ENCODE peak calls at places on chromosomes 4 and X, in six cellular contexts. J, Q, O, E, W and Z are unnamed samples.

GRCh38 chrX:150649096-150649870 is 43.9 kb upstream of the MTMR1 start:
- DNase-seq in J (no peak), Q (no peak), O (no peak), E (no peak), W (no peak), Z (peak)

GRCh38 chr4:14790487-14790886 is 211.8 kb upstream of the CPEB2 start:
- DNase-seq in J (no peak), Q (no peak), O (no peak), E (no peak), W (no peak), Z (no peak)

GRCh38 chr4:132709024-132709423 is 440.1 kb upstream of the PCDH10 start:
- DNase-seq in J (no peak), Q (no peak), O (no peak), E (no peak), W (no peak), Z (no peak)

GRCh38 chr4:166538491-166539005 is 665.5 kb downstream of the TLL1 start:
- DNase-seq in J (no peak), Q (no peak), O (no peak), E (no peak), W (no peak), Z (no peak)

GRCh38 chrX:153960786-153961185 is 10.8 kb downstream of the HCFC1 start:
- DNase-seq in J (no peak), Q (no peak), O (no peak), E (no peak), W (no peak), Z (no peak)

GRCh38 chr4:39259571-39260330 is 77.4 kb downstream of the WDR19 start:
- DNase-seq in J (no peak), Q (no peak), O (no peak), E (no peak), W (no peak), Z (no peak)

GRCh38 chr4:86247328-86247727 is 112.5 kb downstream of the MAPK10 start:
- DNase-seq in J (no peak), Q (no peak), O (no peak), E (no peak), W (no peak), Z (no peak)

GRCh38 chr4:7157666-7158065 is 34.7 kb upstream of the SORCS2 start:
- DNase-seq in J (no peak), Q (no peak), O (no peak), E (no peak), W (no peak), Z (no peak)

GRCh38 chr4:154714339-154715040 is 29.3 kb upstream of the LRAT start:
- DNase-seq in J (no peak), Q (peak), O (no peak), E (no peak), W (no peak), Z (no peak)

GRCh38 chrX:116726806-116727205 is 264.0 kb upstream of the CT83 start:
- DNase-seq in J (no peak), Q (no peak), O (no peak), E (no peak), W (no peak), Z (no peak)

GRCh38 chrX:95703696-95704095 is 980.9 kb upstream of the DIAPH2 start:
- DNase-seq in J (no peak), Q (no peak), O (no peak), E (no peak), W (no peak), Z (no peak)

GRCh38 chrX:11499076-11500044 is 166.4 kb downstream of the ARHGAP6 start:
- DNase-seq in J (no peak), Q (no peak), O (no peak), E (no peak), W (no peak), Z (no peak)

GRCh38 chr4:146591986-146592385 is 46.7 kb upstream of the POU4F2 start:
- DNase-seq in J (no peak), Q (no peak), O (no peak), E (no peak), W (no peak), Z (no peak)
- TF ChIP-seq CHD2 in J (no peak), Q (no peak), O (no peak), E (no peak), W (no peak), Z (no peak)

GRCh38 chr4:148954011-148954749 is 512.0 kb upstream of the NR3C2 start:
- DNase-seq in J (no peak), Q (no peak), O (no peak), E (no peak), W (no peak), Z (no peak)
- TF ChIP-seq RFX5 in J (no peak), Q (no peak), O (no peak), E (no peak), W (no peak), Z (no peak)

GRCh38 chrX:74286950-74287349 is 17.0 kb upstream of the ZCCHC13 start:
- DNase-seq in J (no peak), Q (no peak), O (peak), E (no peak), W (no peak), Z (no peak)
- TF ChIP-seq CHD2 in J (no peak), Q (no peak), O (no peak), E (no peak), W (no peak), Z (no peak)

DNA sequence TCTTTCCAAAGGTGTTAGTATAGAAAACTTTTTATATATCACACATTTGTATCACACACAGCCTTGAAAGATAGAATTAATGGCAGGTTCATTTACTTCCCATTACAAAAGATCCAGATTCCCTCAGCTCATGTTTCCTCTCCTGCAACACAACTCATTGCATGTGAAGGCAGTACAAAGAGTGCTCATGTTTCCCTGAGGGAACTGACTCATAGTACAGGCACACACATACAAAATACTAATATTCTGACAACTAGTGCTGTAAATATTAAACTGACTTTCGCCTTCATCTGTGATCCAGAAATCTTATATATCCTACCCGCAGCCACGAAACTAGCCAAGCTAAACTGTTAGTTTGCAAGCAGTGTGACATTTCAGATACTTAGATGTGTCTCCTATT is 819.8 kb upstream of the PCDH7 start:
- DNase-seq in J (no peak), Q (no peak), O (no peak), E (no peak), W (no peak), Z (no peak)
- TF ChIP-seq RFX5 in J (no peak), Q (no peak), O (no peak), E (no peak), W (no peak), Z (no peak)

DNA sequence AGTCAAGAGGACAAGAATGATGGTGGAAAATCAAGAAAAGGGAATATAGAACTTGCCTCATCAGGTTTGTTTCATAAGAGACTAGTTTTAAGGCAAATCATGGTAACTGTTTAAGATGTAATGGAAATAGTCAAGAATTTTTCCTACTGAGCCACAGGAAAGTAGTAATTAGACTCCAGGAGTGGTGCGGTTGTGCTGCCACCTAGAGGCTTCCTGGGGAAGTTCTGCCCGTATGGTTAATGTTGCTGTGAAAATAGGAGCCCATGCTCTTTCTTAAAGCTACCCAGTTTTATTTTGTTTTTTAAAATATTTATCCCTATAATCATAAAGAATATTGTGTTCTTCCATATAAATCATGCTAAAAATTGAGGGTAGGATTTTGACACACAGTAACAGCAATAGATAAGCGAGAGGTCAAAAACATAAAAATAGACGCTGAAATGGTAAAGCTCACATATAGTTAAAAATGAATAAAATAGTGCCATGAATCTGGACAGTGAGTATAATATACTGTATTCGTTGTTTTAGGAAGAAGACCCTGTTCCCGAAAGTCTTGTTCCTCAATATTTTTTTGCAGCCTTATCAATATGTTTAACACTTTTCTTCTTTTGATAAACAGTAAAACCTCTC is 87.0 kb downstream of the PHOX2B start:
- DNase-seq in J (peak), Q (peak), O (peak), E (peak), W (no peak), Z (peak)
- TF ChIP-seq CHD2 in J (no peak), Q (no peak), O (no peak), E (no peak), W (no peak), Z (no peak)